ENCODE peak calls at places on chromosomes 13 and 19, in ten cellular contexts. Q is thoracic aorta, U is colonic mucosa, T is fibroblast of lung, W is GM23338, H is AG04450, Z is RWPE2, E is fibroblast of pulmonary artery, Y is testis, P is heart left ventricle. N is an unnamed sample.
A peak's percentile ranks its signal among the peaks of the same experiment; 100 is the strongest.

GRCh38 chr13:90806905-90807304 is 540.6 kb upstream of the MIR17HG start:
- DNase-seq in Q (no peak), Y (no peak), P (no peak), E (no peak), H (no peak), U (no peak), T (no peak), W (no peak), Z (no peak), N (no peak)

GRCh38 chr13:39538826-39539555 is 64.0 kb downstream of the LHFPL6 start:
- DNase-seq in U (no peak), W (no peak), Z (no peak), Y (no peak), E (no peak), T (peak; percentile 80), H (peak; percentile 38), Q (no peak), P (no peak), N (peak; percentile 81)

GRCh38 chr13:99723847-99724246 is 222.6 kb downstream of the TM9SF2 start:
- DNase-seq in E (no peak), H (no peak), W (no peak), Q (no peak), U (no peak), T (no peak), Y (no peak), P (no peak), Z (no peak), N (no peak)

GRCh38 chr13:70203661-70204229 is 95.5 kb upstream of the KLHL1 start:
- DNase-seq in Q (no peak), U (no peak), Y (no peak), H (no peak), T (no peak), P (no peak), W (peak; percentile 45), E (no peak), Z (no peak), N (peak; percentile 0)

GRCh38 chr13:94413545-94413944 is 65.9 kb downstream of the DCT start:
- DNase-seq in T (no peak), Z (no peak), Q (no peak), U (no peak), E (no peak), Y (no peak), P (no peak), W (no peak), H (no peak), N (no peak)

GRCh38 chr19:32865326-32865725 is 4.2 kb downstream of the SLC7A9 start:
- DNase-seq in H (no peak), E (no peak), Q (no peak), W (no peak), U (no peak), Z (no peak), Y (no peak), T (no peak), P (no peak), N (no peak)

GRCh38 chr13:29749401-29750177 is 100.8 kb downstream of the UBL3 start:
- DNase-seq in E (peak; percentile 4), Y (no peak), W (no peak), Z (no peak), Q (no peak), U (no peak), T (peak; percentile 62), H (peak; percentile 38), P (no peak), N (peak; percentile 3)

GRCh38 chr19:2549701-2550191 is 73.8 kb downstream of the GADD45B start:
- DNase-seq in T (peak; percentile 98), Y (peak; percentile 54), W (no peak), Q (no peak), E (peak; percentile 98), H (peak; percentile 58), Z (no peak), P (peak; percentile 80), U (peak; percentile 64), N (peak; percentile 83)

GRCh38 chr19:5803752-5804515 is 933 bp upstream of the NRTN start:
- DNase-seq in U (peak; percentile 94), H (peak; percentile 74), E (peak; percentile 84), Y (peak; percentile 89), P (peak; percentile 84), Z (peak; percentile 80), W (peak; percentile 96), T (peak; percentile 70), Q (no peak), N (peak; percentile 75)

GRCh38 chr19:41535029-41535622 is 40.8 kb upstream of the CEACAM21 start:
- DNase-seq in U (no peak), H (no peak), P (no peak), Q (no peak), T (no peak), Z (no peak), Y (no peak), W (no peak), E (no peak), N (no peak)

GRCh38 chr13:110647365-110647737 is 32.0 kb downstream of the NAXD start:
- DNase-seq in T (no peak), Z (no peak), Q (no peak), E (no peak), H (no peak), U (no peak), Y (no peak), W (no peak), P (no peak), N (no peak)

DNA sequence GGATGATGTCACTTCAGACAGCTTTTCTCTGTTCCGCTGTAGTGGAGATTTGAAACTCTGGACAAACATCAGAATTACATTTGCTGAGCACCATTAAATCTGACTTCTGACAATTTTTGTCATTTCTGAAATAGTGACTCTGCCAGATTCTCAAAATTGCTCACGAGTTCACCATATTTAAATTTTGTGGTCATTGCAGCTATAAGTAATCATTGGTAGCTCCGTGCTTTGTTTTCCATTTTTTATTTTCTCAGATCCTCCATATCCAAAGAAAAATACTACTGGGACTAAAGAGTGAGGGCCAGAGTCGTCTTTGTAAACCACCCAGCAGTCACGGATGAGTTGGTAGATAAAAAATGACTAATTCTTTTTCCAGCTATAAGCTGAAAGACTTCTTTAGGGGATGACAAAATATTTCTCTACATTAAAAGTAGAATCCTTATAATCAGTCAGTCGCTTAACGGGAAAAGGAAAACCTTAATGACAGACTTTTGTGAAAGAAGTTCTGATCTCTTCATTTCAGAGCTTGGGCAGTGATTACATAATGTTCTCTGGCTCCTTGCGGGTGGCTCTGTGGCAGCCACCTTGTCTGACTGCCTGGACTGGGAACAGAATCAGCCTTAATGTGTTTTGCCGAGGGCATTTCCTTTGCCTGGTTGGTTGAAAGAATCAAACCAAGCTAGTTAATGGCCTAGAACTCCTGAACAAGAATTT is 2.3 kb downstream of the ITM2B start:
- DNase-seq in Z (no peak), T (peak; percentile 58), H (no peak), Y (peak; percentile 62), W (peak; percentile 65), U (no peak), Q (no peak), P (no peak), E (peak; percentile 47), N (no peak)
- H3K4me3 ChIP-seq in Z (peak overlapping the region; percentile 99), T (peak overlapping the region; percentile 97), H (peak overlapping the region; percentile 98), Y (peak overlapping the region; percentile 98), W (peak overlapping the region; percentile 85), U (peak overlapping the region; percentile 94), Q (peak overlapping the region; percentile 100), P (peak overlapping the region; percentile 85), E (peak overlapping the region; percentile 85), N (peak overlapping the region; percentile 85)

GRCh38 chr19:29623726-29624488 is 17.8 kb downstream of the POP4 start:
- DNase-seq in Q (no peak), P (no peak), Y (no peak), E (no peak), T (no peak), U (no peak), H (no peak), W (no peak), Z (no peak), N (no peak)

GRCh38 chr19:29625316-29625715 is 19.2 kb downstream of the POP4 start:
- DNase-seq in E (no peak), T (no peak), W (no peak), Z (no peak), P (no peak), Q (no peak), U (no peak), Y (no peak), H (no peak), N (no peak)

GRCh38 chr19:29626386-29626785 is 20.3 kb downstream of the POP4 start:
- DNase-seq in H (no peak), P (no peak), Y (no peak), Z (no peak), Q (no peak), E (no peak), T (no peak), U (no peak), W (no peak), N (no peak)

GRCh38 chr19:29622191-29623070 is 16.3 kb downstream of the POP4 start:
- DNase-seq in E (peak; percentile 54), H (no peak), W (no peak), Y (no peak), Z (no peak), P (no peak), Q (no peak), T (no peak), U (no peak), N (no peak)

GRCh38 chr19:29624489-29625210 is 18.6 kb downstream of the POP4 start:
- DNase-seq in P (no peak), T (peak; percentile 25), Z (no peak), Y (no peak), H (no peak), W (peak; percentile 39), U (no peak), E (no peak), Q (no peak), N (no peak)
- TF ChIP-seq CTCF in P (no peak), T (no peak), Z (no peak), Y (no peak), H (no peak), W (peak; percentile 29), U (no peak), E (no peak), Q (no peak), N (no peak)

DNA sequence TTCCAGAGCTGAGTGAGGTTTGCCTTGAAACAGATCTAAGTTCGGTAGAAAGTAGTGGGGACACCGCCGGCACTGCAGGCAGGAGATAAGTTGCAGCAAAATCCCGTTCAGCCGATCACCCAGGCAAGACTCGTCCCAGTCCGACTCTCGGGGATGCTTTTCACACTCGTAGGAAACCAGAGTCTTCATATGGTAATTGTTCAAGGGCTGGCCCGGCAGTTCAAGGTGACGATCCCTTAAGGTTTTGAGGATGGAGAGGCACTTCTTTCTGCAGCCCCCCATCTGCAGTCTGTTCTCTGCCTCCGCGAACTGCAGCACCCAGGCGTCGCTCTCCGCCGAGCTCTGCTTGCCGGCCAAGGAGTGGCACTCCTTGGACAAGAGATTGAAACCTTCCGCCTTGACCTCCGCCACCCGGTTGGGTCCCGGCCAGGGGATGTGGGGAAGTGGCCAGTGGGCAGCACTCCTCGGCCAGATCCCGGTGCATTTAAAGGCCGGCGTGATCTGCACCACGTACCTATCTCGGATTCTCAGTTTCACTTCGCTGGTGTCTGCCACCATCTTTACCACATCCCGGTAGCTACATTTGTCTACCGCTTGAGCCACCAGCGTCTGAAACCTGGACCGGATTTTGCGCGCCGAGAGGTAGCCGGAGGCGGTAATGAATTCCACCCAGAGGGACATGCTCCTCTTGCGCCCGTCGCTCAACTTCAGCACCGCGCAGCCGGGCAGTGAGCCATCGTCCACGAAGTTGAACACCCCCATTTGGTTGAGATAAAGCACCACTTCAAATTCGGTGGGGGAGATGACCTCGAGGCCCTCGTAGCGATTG is 1.1 kb downstream of the MAB21L1 start:
- DNase-seq in Z (no peak), P (peak; percentile 30), U (peak; percentile 19), E (peak; percentile 14), W (peak; percentile 75), T (peak; percentile 47), H (no peak), Q (no peak), Y (peak; percentile 36), N (peak; percentile 84)
- H3K4me3 ChIP-seq in Z (peak overlapping the region; percentile 37), P (peak overlapping the region; percentile 56), U (peak overlapping the region; percentile 30), E (peak overlapping the region; percentile 50), W (peak overlapping the region; percentile 64), T (peak overlapping the region; percentile 75), H (peak overlapping the region; percentile 56), Q (peak overlapping the region; percentile 66), Y (peak overlapping the region; percentile 45), N (peak overlapping the region; percentile 81)

GRCh38 chr13:22161871-22162270 is 491.0 kb downstream of the FGF9 start:
- DNase-seq in Q (no peak), W (no peak), Y (no peak), Z (no peak), H (no peak), E (no peak), T (no peak), P (no peak), U (no peak), N (no peak)
- TF ChIP-seq CTCF in Q (no peak), W (no peak), Y (no peak), Z (no peak), H (no peak), E (no peak), T (no peak), P (no peak), U (no peak), N (no peak)